ENCODE peak calls at places on chromosomes 5 and 9, in six cellular contexts. B, O, H, E, I and X are unnamed samples.
A peak's percentile ranks its signal among the peaks of the same experiment; 100 is the strongest.

GRCh38 chr9:109253637-109254284 is 67.1 kb downstream of the EPB41L4B start:
- DNase-seq in B (no peak), O (no peak), H (peak; percentile 35), E (no peak), I (no peak), X (no peak)

GRCh38 chr9:127267793-127268507 is 3.4 kb downstream of the GARNL3 start:
- DNase-seq in B (no peak), O (no peak), H (no peak), E (no peak), I (no peak), X (no peak)

GRCh38 chr9:84667571-84668203 is 1.8 kb upstream of the NTRK2 start:
- DNase-seq in B (no peak), O (peak; percentile 21), H (no peak), E (no peak), I (no peak), X (no peak)

GRCh38 chr5:74543162-74543995 is 97.1 kb downstream of the ENC1 start:
- DNase-seq in B (no peak), O (no peak), H (peak; percentile 82), E (no peak), I (no peak), X (peak; percentile 74)

GRCh38 chr5:171647900-171648253 is 137.7 kb upstream of the SMIM23 start:
- DNase-seq in B (no peak), O (no peak), H (no peak), E (no peak), I (no peak), X (no peak)

GRCh38 chr5:79020861-79021561 is 35.9 kb upstream of the ARSB start:
- DNase-seq in B (peak; percentile 59), O (peak; percentile 29), H (peak; percentile 64), E (peak; percentile 14), I (no peak), X (peak; percentile 76)

GRCh38 chr9:96419691-96419969 is 1.5 kb upstream of the ZNF367 start:
- DNase-seq in B (no peak), O (no peak), H (no peak), E (no peak), I (no peak), X (no peak)

GRCh38 chr5:41193462-41194166 is 19.7 kb downstream of the C6 start:
- DNase-seq in B (peak; percentile 97), O (peak; percentile 99), H (no peak), E (no peak), I (no peak), X (no peak)

GRCh38 chr5:147621016-147621415 is 111.1 kb upstream of the DPYSL3 start:
- DNase-seq in B (no peak), O (no peak), H (no peak), E (no peak), I (no peak), X (no peak)

GRCh38 chr5:171907731-171908343 is 98.6 kb downstream of the FBXW11 start:
- DNase-seq in B (no peak), O (no peak), H (peak; percentile 52), E (peak; percentile 43), I (peak; percentile 17), X (peak; percentile 59)

GRCh38 chr5:56569576-56569975 is 245.8 kb upstream of the MAP3K1 start:
- DNase-seq in B (no peak), O (no peak), H (no peak), E (no peak), I (no peak), X (no peak)

GRCh38 chr9:123923377-123923776 is 6.5 kb downstream of the DENND1A start:
- DNase-seq in B (no peak), O (no peak), H (no peak), E (no peak), I (no peak), X (no peak)

GRCh38 chr5:180170111-180170809 is 38.8 kb downstream of the RASGEF1C start:
- DNase-seq in B (no peak), O (no peak), H (no peak), E (no peak), I (no peak), X (no peak)

GRCh38 chr9:120879421-120879820 is 2.4 kb upstream of the PHF19 start:
- DNase-seq in B (no peak), O (no peak), H (no peak), E (peak; percentile 42), I (no peak), X (no peak)

GRCh38 chr5:178114325-178115135 is 1.2 kb downstream of the N4BP3 start:
- DNase-seq in B (no peak), O (no peak), H (no peak), E (peak; percentile 41), I (peak; percentile 64), X (no peak)

GRCh38 chr5:151022511-151023018 is 2.2 kb downstream of the GPX3 start:
- DNase-seq in B (no peak), O (no peak), H (no peak), E (no peak), I (no peak), X (no peak)

GRCh38 chr5:157545911-157546310 is 29.7 kb downstream of the ADAM19 start:
- DNase-seq in B (no peak), O (no peak), H (no peak), E (no peak), I (no peak), X (no peak)

GRCh38 chr9:20788526-20789421 is 104.7 kb downstream of the FOCAD start:
- DNase-seq in B (no peak), O (no peak), H (no peak), E (no peak), I (no peak), X (no peak)

GRCh38 chr9:22031664-22032411 is 22.7 kb upstream of the CDKN2B start:
- DNase-seq in B (no peak), O (no peak), H (no peak), E (no peak), I (no peak), X (no peak)

GRCh38 chr9:110126986-110127864 is 80.7 kb downstream of the C9orf152 start:
- DNase-seq in B (peak; percentile 65), O (peak; percentile 80), H (no peak), E (no peak), I (no peak), X (no peak)

GRCh38 chr9:94697972-94698581 is 28.4 kb upstream of the AOPEP start:
- DNase-seq in B (no peak), O (no peak), H (no peak), E (no peak), I (no peak), X (no peak)

GRCh38 chr5:72607381-72607780 is 100.2 kb upstream of the ZNF366 start:
- DNase-seq in B (no peak), O (no peak), H (no peak), E (no peak), I (no peak), X (no peak)

GRCh38 chr9:112446080-112446479 is 40.5 kb upstream of the KIAA1958 start:
- DNase-seq in B (no peak), O (no peak), H (no peak), E (no peak), I (no peak), X (no peak)

GRCh38 chr5:149397530-149397929 is 18.4 kb upstream of the IL17B start:
- DNase-seq in B (peak; percentile 75), O (no peak), H (no peak), E (no peak), I (no peak), X (no peak)

DNA sequence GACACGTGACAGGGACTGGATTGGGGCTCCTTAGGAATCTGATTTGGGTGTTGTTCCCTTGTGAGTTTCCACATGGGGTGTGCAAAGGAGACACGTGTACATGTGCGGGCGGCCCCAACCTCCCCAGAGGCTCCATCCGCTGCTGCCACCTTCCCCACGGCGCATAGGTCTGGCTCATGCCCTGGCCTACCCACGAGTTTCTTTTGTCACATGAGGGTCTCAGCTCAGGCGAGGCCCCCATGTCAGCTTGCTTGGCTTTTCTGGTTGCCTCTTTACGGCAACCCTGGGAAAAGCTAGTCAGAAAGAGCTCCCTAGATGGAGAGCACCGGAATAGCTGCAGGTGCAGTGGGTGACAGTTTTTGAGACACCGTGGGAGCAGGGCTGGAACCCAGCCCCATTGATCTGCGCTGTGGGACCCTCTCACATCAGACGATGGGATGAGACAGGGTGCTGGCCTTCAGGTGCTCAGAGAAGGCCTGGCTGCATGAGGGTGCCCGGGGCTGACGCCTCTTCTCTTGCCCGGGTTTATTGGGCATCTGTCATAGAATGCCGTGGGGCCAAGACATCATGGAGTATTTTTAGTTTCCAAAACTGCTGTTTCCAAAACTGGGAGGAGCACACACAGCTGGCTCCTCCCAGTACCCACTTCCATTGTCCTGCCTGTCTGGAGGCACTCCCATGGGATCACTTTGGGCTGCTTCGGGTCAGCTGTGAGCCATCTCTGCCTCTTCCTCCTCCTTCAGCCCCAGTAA is 107.8 kb downstream of the WNK2 start:
- DNase-seq in B (peak; percentile 47), O (no peak), H (no peak), E (no peak), I (no peak), X (no peak)
- H3K4me3 ChIP-seq in B (no peak overlapping the region), O (no peak overlapping the region), H (no peak overlapping the region), E (no peak overlapping the region), I (no peak overlapping the region), X (no peak overlapping the region)

GRCh38 chr9:14309403-14309802 is 4.5 kb downstream of the NFIB start:
- DNase-seq in B (no peak), O (no peak), H (no peak), E (no peak), I (no peak), X (no peak)
- H3K4me3 ChIP-seq in B (peak overlapping the region; percentile 93), O (peak overlapping the region; percentile 80), H (no peak overlapping the region), E (no peak overlapping the region), I (no peak overlapping the region), X (no peak overlapping the region)

GRCh38 chr9:121962421-121962820 is 130.7 kb downstream of the TTLL11 start:
- DNase-seq in B (no peak), O (no peak), H (no peak), E (no peak), I (no peak), X (no peak)
- H3K4me3 ChIP-seq in B (no peak overlapping the region), O (no peak overlapping the region), H (no peak overlapping the region), E (no peak overlapping the region), I (no peak overlapping the region), X (no peak overlapping the region)

GRCh38 chr5:35127006-35127405 is 79.3 kb upstream of the AGXT2 start:
- DNase-seq in B (no peak), O (no peak), H (no peak), E (no peak), I (no peak), X (no peak)

GRCh38 chr5:35133186-35133585 is 85.4 kb upstream of the AGXT2 start:
- DNase-seq in B (no peak), O (no peak), H (no peak), E (no peak), I (no peak), X (no peak)

GRCh38 chr5:35129276-35129675 is 81.5 kb upstream of the AGXT2 start:
- DNase-seq in B (no peak), O (no peak), H (peak; percentile 95), E (no peak), I (no peak), X (no peak)

GRCh38 chr5:35131723-35132122 is 84.0 kb upstream of the AGXT2 start:
- DNase-seq in B (no peak), O (no peak), H (peak; percentile 57), E (no peak), I (no peak), X (no peak)

DNA sequence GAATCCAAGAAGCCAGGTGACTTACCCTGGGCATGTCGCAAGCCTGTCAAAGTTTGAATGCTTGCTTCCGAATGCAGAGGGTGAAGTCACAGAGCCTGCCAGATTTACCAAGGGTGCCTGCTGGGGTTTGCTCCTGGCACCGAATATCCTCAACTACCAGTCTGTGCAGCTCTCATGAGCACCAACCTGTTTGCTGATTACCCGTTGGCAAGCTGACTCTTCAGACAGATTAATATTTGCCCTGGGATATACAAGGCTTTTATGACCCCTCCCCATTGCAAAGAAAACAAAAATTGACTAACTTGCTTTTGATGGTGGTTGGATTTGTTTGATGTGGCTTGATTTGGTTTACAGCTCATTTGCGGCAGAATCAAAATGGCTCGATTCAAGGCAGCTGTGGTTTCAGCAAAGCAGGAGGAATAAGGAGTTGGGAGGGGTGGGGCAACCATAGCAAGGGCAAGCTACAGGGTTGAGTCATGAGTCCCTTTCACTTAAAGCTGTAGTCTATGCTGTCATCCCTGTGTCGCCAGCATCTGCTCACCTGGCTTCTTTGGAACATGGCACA is 82.3 kb upstream of the AGXT2 start:
- DNase-seq in B (no peak), O (no peak), H (no peak), E (peak; percentile 71), I (no peak), X (no peak)
- H3K4me3 ChIP-seq in B (no peak overlapping the region), O (no peak overlapping the region), H (no peak overlapping the region), E (no peak overlapping the region), I (no peak overlapping the region), X (no peak overlapping the region)